ENCODE peak calls at places on chromosome 21, in nine cellular contexts. One of them, this sample, is unnamed.

GRCh38 chr21:46622226-46622625 is 13.2 kb upstream of the PRMT2 start:
- DNase-seq in HepG2: peak; percentile 94
- DNase-seq in heart left ventricle: peak; percentile 35
- DNase-seq in right lobe of liver: no peak
- DNase-seq in suprapubic skin: peak; percentile 62
- DNase-seq in uterus: no peak
- DNase-seq in ovary: peak; percentile 52
- DNase-seq in H1: no peak
- DNase-seq in endothelial cell of umbilical vein: peak; percentile 36
- DNase-seq in this sample: no peak

GRCh38 chr21:18058731-18059398 is 185.8 kb upstream of the CHODL start:
- DNase-seq in HepG2: no peak
- DNase-seq in heart left ventricle: no peak
- DNase-seq in right lobe of liver: no peak
- DNase-seq in suprapubic skin: no peak
- DNase-seq in uterus: no peak
- DNase-seq in ovary: no peak
- DNase-seq in H1: no peak
- DNase-seq in endothelial cell of umbilical vein: no peak
- DNase-seq in this sample: no peak

GRCh38 chr21:35045539-35046222 is 3.4 kb downstream of the RUNX1 start:
- DNase-seq in HepG2: no peak
- DNase-seq in heart left ventricle: no peak
- DNase-seq in right lobe of liver: no peak
- DNase-seq in suprapubic skin: no peak
- DNase-seq in uterus: no peak
- DNase-seq in ovary: no peak
- DNase-seq in H1: no peak
- DNase-seq in endothelial cell of umbilical vein: no peak
- DNase-seq in this sample: no peak

GRCh38 chr21:34530264-34530663 is 18.3 kb upstream of the KCNE1 start:
- DNase-seq in HepG2: no peak
- DNase-seq in heart left ventricle: no peak
- DNase-seq in right lobe of liver: no peak
- DNase-seq in suprapubic skin: no peak
- DNase-seq in uterus: no peak
- DNase-seq in ovary: no peak
- DNase-seq in H1: no peak
- DNase-seq in endothelial cell of umbilical vein: no peak
- DNase-seq in this sample: no peak

GRCh38 chr21:26769613-26770188 is 75.5 kb downstream of the ADAMTS1 start:
- DNase-seq in HepG2: no peak
- DNase-seq in heart left ventricle: no peak
- DNase-seq in right lobe of liver: no peak
- DNase-seq in suprapubic skin: no peak
- DNase-seq in uterus: peak; percentile 32
- DNase-seq in ovary: no peak
- DNase-seq in H1: no peak
- DNase-seq in endothelial cell of umbilical vein: peak; percentile 43
- DNase-seq in this sample: no peak

GRCh38 chr21:46021978-46022544 is 40.5 kb downstream of the COL6A1 start:
- DNase-seq in HepG2: no peak
- DNase-seq in heart left ventricle: no peak
- DNase-seq in right lobe of liver: no peak
- DNase-seq in suprapubic skin: peak; percentile 81
- DNase-seq in uterus: peak; percentile 65
- DNase-seq in ovary: peak; percentile 59
- DNase-seq in H1: no peak
- DNase-seq in endothelial cell of umbilical vein: no peak
- DNase-seq in this sample: peak; percentile 37

GRCh38 chr21:34613679-34614442 is 1.1 kb downstream of the RCAN1 start:
- DNase-seq in HepG2: no peak
- DNase-seq in heart left ventricle: no peak
- DNase-seq in right lobe of liver: no peak
- DNase-seq in suprapubic skin: no peak
- DNase-seq in uterus: no peak
- DNase-seq in ovary: no peak
- DNase-seq in H1: no peak
- DNase-seq in endothelial cell of umbilical vein: peak; percentile 18
- DNase-seq in this sample: no peak

GRCh38 chr21:20856926-20857325 is 141.3 kb upstream of the NCAM2 start:
- DNase-seq in HepG2: no peak
- DNase-seq in heart left ventricle: no peak
- DNase-seq in right lobe of liver: no peak
- DNase-seq in suprapubic skin: no peak
- DNase-seq in uterus: no peak
- DNase-seq in ovary: no peak
- DNase-seq in H1: no peak
- DNase-seq in endothelial cell of umbilical vein: no peak
- DNase-seq in this sample: no peak

GRCh38 chr21:14321042-14321441 is 61.9 kb downstream of the HSPA13 start:
- DNase-seq in HepG2: no peak
- DNase-seq in heart left ventricle: no peak
- DNase-seq in right lobe of liver: no peak
- DNase-seq in suprapubic skin: no peak
- DNase-seq in uterus: no peak
- DNase-seq in ovary: no peak
- DNase-seq in H1: no peak
- DNase-seq in endothelial cell of umbilical vein: no peak
- DNase-seq in this sample: no peak

GRCh38 chr21:23162213-23162946 is 2164.2 kb downstream of the NCAM2 start:
- DNase-seq in HepG2: no peak
- DNase-seq in heart left ventricle: no peak
- DNase-seq in right lobe of liver: no peak
- DNase-seq in suprapubic skin: no peak
- DNase-seq in uterus: no peak
- DNase-seq in ovary: no peak
- DNase-seq in H1: no peak
- DNase-seq in endothelial cell of umbilical vein: peak; percentile 94
- DNase-seq in this sample: no peak

GRCh38 chr21:44331209-44331608 is 8.0 kb downstream of the CFAP410 start:
- DNase-seq in HepG2: no peak
- DNase-seq in heart left ventricle: no peak
- DNase-seq in right lobe of liver: no peak
- DNase-seq in suprapubic skin: no peak
- DNase-seq in uterus: no peak
- DNase-seq in ovary: peak; percentile 26
- DNase-seq in H1: no peak
- DNase-seq in endothelial cell of umbilical vein: no peak
- DNase-seq in this sample: no peak

GRCh38 chr21:37183749-37184148 is 83.4 kb downstream of the VPS26C start:
- DNase-seq in HepG2: no peak
- DNase-seq in heart left ventricle: no peak
- DNase-seq in right lobe of liver: no peak
- DNase-seq in suprapubic skin: no peak
- DNase-seq in uterus: no peak
- DNase-seq in ovary: no peak
- DNase-seq in H1: no peak
- DNase-seq in endothelial cell of umbilical vein: no peak
- DNase-seq in this sample: no peak

GRCh38 chr21:45529785-45530422 is 12.3 kb downstream of the SLC19A1 start:
- DNase-seq in HepG2: no peak
- DNase-seq in heart left ventricle: no peak
- DNase-seq in right lobe of liver: no peak
- DNase-seq in suprapubic skin: peak; percentile 21
- DNase-seq in uterus: no peak
- DNase-seq in ovary: no peak
- DNase-seq in H1: no peak
- DNase-seq in endothelial cell of umbilical vein: no peak
- DNase-seq in this sample: no peak

GRCh38 chr21:32806810-32807386 is 35.3 kb upstream of the PAXBP1 start:
- DNase-seq in HepG2: no peak
- DNase-seq in heart left ventricle: no peak
- DNase-seq in right lobe of liver: no peak
- DNase-seq in suprapubic skin: no peak
- DNase-seq in uterus: no peak
- DNase-seq in ovary: no peak
- DNase-seq in H1: no peak
- DNase-seq in endothelial cell of umbilical vein: no peak
- DNase-seq in this sample: no peak

GRCh38 chr21:45262616-45263015 is 25.1 kb downstream of the POFUT2 start:
- DNase-seq in HepG2: no peak
- DNase-seq in heart left ventricle: no peak
- DNase-seq in right lobe of liver: peak; percentile 83
- DNase-seq in suprapubic skin: peak; percentile 60
- DNase-seq in uterus: no peak
- DNase-seq in ovary: no peak
- DNase-seq in H1: no peak
- DNase-seq in endothelial cell of umbilical vein: no peak
- DNase-seq in this sample: no peak

GRCh38 chr21:45309069-45309521 is 21.4 kb upstream of the POFUT2 start:
- DNase-seq in HepG2: peak; percentile 69
- DNase-seq in heart left ventricle: peak; percentile 78
- DNase-seq in right lobe of liver: peak; percentile 66
- DNase-seq in suprapubic skin: peak; percentile 76
- DNase-seq in uterus: no peak
- DNase-seq in ovary: peak; percentile 79
- DNase-seq in H1: peak; percentile 39
- DNase-seq in endothelial cell of umbilical vein: peak; percentile 89
- DNase-seq in this sample: no peak

GRCh38 chr21:45997205-45997494 is 15.6 kb downstream of the COL6A1 start:
- DNase-seq in HepG2: no peak
- DNase-seq in heart left ventricle: peak; percentile 12
- DNase-seq in right lobe of liver: no peak
- DNase-seq in suprapubic skin: peak; percentile 63
- DNase-seq in uterus: peak; percentile 12
- DNase-seq in ovary: peak; percentile 39
- DNase-seq in H1: no peak
- DNase-seq in endothelial cell of umbilical vein: no peak
- DNase-seq in this sample: no peak

GRCh38 chr21:36069713-36070573 is at the start of gene CBR1:
- DNase-seq in HepG2: peak; percentile 72
- DNase-seq in heart left ventricle: peak; percentile 95
- DNase-seq in right lobe of liver: peak; percentile 97
- DNase-seq in suprapubic skin: peak; percentile 96
- DNase-seq in uterus: peak; percentile 95
- DNase-seq in ovary: peak; percentile 96
- DNase-seq in H1: peak; percentile 34
- DNase-seq in endothelial cell of umbilical vein: peak; percentile 74
- DNase-seq in this sample: peak; percentile 87
- TF ChIP-seq POLR2A in HepG2: peak; percentile 77
- TF ChIP-seq POLR2A in heart left ventricle: peak; percentile 91
- TF ChIP-seq POLR2A in right lobe of liver: peak; percentile 91
- TF ChIP-seq POLR2A in suprapubic skin: no peak
- TF ChIP-seq POLR2A in uterus: peak; percentile 81
- TF ChIP-seq POLR2A in ovary: peak; percentile 70
- TF ChIP-seq POLR2A in H1: no peak
- TF ChIP-seq POLR2A in endothelial cell of umbilical vein: peak; percentile 79
- TF ChIP-seq POLR2A in this sample: peak; percentile 66

GRCh38 chr21:38363684-38364083 is 106.9 kb downstream of the KCNJ15 start:
- DNase-seq in HepG2: no peak
- DNase-seq in heart left ventricle: no peak
- DNase-seq in right lobe of liver: no peak
- DNase-seq in suprapubic skin: no peak
- DNase-seq in uterus: no peak
- DNase-seq in ovary: no peak
- DNase-seq in H1: no peak
- DNase-seq in endothelial cell of umbilical vein: no peak
- DNase-seq in this sample: no peak
- H3K27ac ChIP-seq in HepG2: no peak overlapping the region
- H3K27ac ChIP-seq in heart left ventricle: no peak overlapping the region
- H3K27ac ChIP-seq in right lobe of liver: no peak overlapping the region
- H3K27ac ChIP-seq in suprapubic skin: no peak overlapping the region
- H3K27ac ChIP-seq in uterus: no peak overlapping the region
- H3K27ac ChIP-seq in ovary: no peak overlapping the region
- H3K27ac ChIP-seq in H1: no peak overlapping the region
- H3K27ac ChIP-seq in endothelial cell of umbilical vein: no peak overlapping the region
- H3K27ac ChIP-seq in this sample: no peak overlapping the region

GRCh38 chr21:29301703-29302102 is 3.0 kb downstream of the BACH1 start:
- DNase-seq in HepG2: no peak
- DNase-seq in heart left ventricle: no peak
- DNase-seq in right lobe of liver: no peak
- DNase-seq in suprapubic skin: no peak
- DNase-seq in uterus: no peak
- DNase-seq in ovary: no peak
- DNase-seq in H1: no peak
- DNase-seq in endothelial cell of umbilical vein: no peak
- DNase-seq in this sample: no peak

GRCh38 chr21:29302340-29302991 is 3.7 kb downstream of the BACH1 start:
- DNase-seq in HepG2: no peak
- DNase-seq in heart left ventricle: no peak
- DNase-seq in right lobe of liver: no peak
- DNase-seq in suprapubic skin: no peak
- DNase-seq in uterus: no peak
- DNase-seq in ovary: no peak
- DNase-seq in H1: no peak
- DNase-seq in endothelial cell of umbilical vein: no peak
- DNase-seq in this sample: no peak

GRCh38 chr21:29299046-29299905 is 554 bp downstream of the BACH1 start:
- DNase-seq in HepG2: peak; percentile 65
- DNase-seq in heart left ventricle: peak; percentile 61
- DNase-seq in right lobe of liver: peak; percentile 71
- DNase-seq in suprapubic skin: peak; percentile 82
- DNase-seq in uterus: peak; percentile 55
- DNase-seq in ovary: peak; percentile 64
- DNase-seq in H1: no peak
- DNase-seq in endothelial cell of umbilical vein: peak; percentile 68
- DNase-seq in this sample: peak; percentile 64

GRCh38 chr21:29299906-29300546 is 1.3 kb downstream of the BACH1 start:
- DNase-seq in HepG2: peak; percentile 87
- DNase-seq in heart left ventricle: peak; percentile 53
- DNase-seq in right lobe of liver: peak; percentile 48
- DNase-seq in suprapubic skin: no peak
- DNase-seq in uterus: peak; percentile 31
- DNase-seq in ovary: no peak
- DNase-seq in H1: no peak
- DNase-seq in endothelial cell of umbilical vein: peak; percentile 56
- DNase-seq in this sample: peak; percentile 72

GRCh38 chr21:29300547-29301138 is 1.9 kb downstream of the BACH1 start:
- DNase-seq in HepG2: no peak
- DNase-seq in heart left ventricle: no peak
- DNase-seq in right lobe of liver: no peak
- DNase-seq in suprapubic skin: no peak
- DNase-seq in uterus: no peak
- DNase-seq in ovary: no peak
- DNase-seq in H1: no peak
- DNase-seq in endothelial cell of umbilical vein: no peak
- DNase-seq in this sample: no peak
- H3K4me1 ChIP-seq in HepG2: peaks cover 69% of the 10 kb centered on the region
- H3K4me1 ChIP-seq in heart left ventricle: peaks cover 34% of the 10 kb centered on the region
- H3K4me1 ChIP-seq in right lobe of liver: peaks cover 2% of the 10 kb centered on the region
- H3K4me1 ChIP-seq in suprapubic skin: peaks cover 64% of the 10 kb centered on the region
- H3K4me1 ChIP-seq in uterus: peaks cover 4% of the 10 kb centered on the region
- H3K4me1 ChIP-seq in ovary: peaks cover 11% of the 10 kb centered on the region
- H3K4me1 ChIP-seq in H1: peaks cover 14% of the 10 kb centered on the region
- H3K4me1 ChIP-seq in endothelial cell of umbilical vein: peaks cover 23% of the 10 kb centered on the region
- H3K4me1 ChIP-seq in this sample: peaks cover 56% of the 10 kb centered on the region

DNA sequence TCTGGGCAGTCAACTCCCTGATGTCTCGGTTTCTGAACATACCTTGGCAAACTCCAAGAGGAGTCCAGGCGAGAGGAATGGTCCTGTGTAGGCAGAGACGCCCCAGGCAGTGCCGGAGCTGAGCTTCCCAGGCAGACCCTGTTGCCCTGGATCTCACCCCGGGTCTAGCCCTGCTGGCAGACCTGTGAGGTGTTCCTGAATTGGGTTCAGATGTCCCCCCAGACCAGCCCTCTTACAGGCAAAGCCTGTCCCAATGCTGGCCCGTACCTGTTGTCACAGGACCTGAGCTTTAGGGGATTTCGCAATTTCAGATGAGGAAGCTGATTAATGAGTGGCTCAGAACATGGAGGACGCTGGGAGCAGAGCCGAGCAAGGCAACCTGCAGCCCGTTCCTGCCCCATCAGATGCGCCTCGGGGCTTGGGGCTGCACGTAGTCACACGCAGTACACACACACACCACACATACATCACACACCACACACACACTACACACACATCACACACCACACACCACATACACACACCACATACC is 38.5 kb upstream of the PDE9A start:
- DNase-seq in HepG2: peak; percentile 76
- DNase-seq in heart left ventricle: no peak
- DNase-seq in right lobe of liver: peak; percentile 54
- DNase-seq in suprapubic skin: peak; percentile 64
- DNase-seq in uterus: peak; percentile 4
- DNase-seq in ovary: no peak
- DNase-seq in H1: no peak
- DNase-seq in endothelial cell of umbilical vein: no peak
- DNase-seq in this sample: no peak
- TF ChIP-seq POLR2A in HepG2: no peak
- TF ChIP-seq POLR2A in heart left ventricle: no peak
- TF ChIP-seq POLR2A in right lobe of liver: peak; percentile 14
- TF ChIP-seq POLR2A in suprapubic skin: no peak
- TF ChIP-seq POLR2A in uterus: no peak
- TF ChIP-seq POLR2A in ovary: no peak
- TF ChIP-seq POLR2A in H1: no peak
- TF ChIP-seq POLR2A in endothelial cell of umbilical vein: no peak
- TF ChIP-seq POLR2A in this sample: no peak

This sample was measured in gastrocnemius medialis.